ENCODE peak calls at places on chromosomes 7 and 10, in ten cellular contexts. V is activated CD4-positive, alpha-beta T cell treated with anti-CD3 and anti-CD28 coated beads, Interleukin-2, amount 50 U/mL, for 4 hours; R is lung; X is stimulated activated CD8-positive, alpha-beta memory T cell treated with anti-CD3 and anti-CD28 coated beads, Interleukin-4, amount 100 ng/mL, for 24 hours; Q is Right ventricle myocardium superior; B is WTC11; N is pons; S is cerebellar nuclear complex; E is GM04503; C is kidney tubule cell. I is an unnamed sample.

GRCh38 chr10:100518761-100519241 is 860 bp downstream of the SEC31B start:
- DNase-seq in B (peak), C (peak), V (peak), R (peak), E (no peak), N (peak), X (no peak), Q (peak), S (no peak), I (peak)

GRCh38 chr10:34584164-34584563 is 230.9 kb downstream of the PARD3 start:
- DNase-seq in S (no peak), N (no peak), B (no peak), E (peak), X (no peak), C (peak), V (no peak), R (no peak), Q (no peak), I (no peak)

GRCh38 chr7:29921404-29922010 is 68.1 kb downstream of the SCRN1 start:
- DNase-seq in B (peak), X (peak), S (no peak), C (peak), Q (no peak), V (no peak), N (peak), E (no peak), R (no peak), I (peak)

GRCh38 chr7:69873512-69873911 is 275.2 kb downstream of the AUTS2 start:
- DNase-seq in X (no peak), C (peak), R (no peak), E (no peak), N (no peak), Q (no peak), B (no peak), V (no peak), S (no peak), I (no peak)

GRCh38 chr10:42690449-42691360 is 52.3 kb upstream of the ZNF33B start:
- DNase-seq in Q (no peak), C (no peak), V (no peak), R (no peak), X (no peak), S (no peak), B (peak), E (no peak), N (no peak), I (no peak)

GRCh38 chr10:67818323-67818722 is 19.7 kb downstream of the DNAJC12 start:
- DNase-seq in C (peak), N (no peak), E (no peak), Q (no peak), X (no peak), V (no peak), R (no peak), B (no peak), S (no peak), I (peak)

GRCh38 chr10:125158528-125159485 is 1.6 kb downstream of the CTBP2 start:
- DNase-seq in C (peak), R (peak), Q (peak), V (no peak), B (no peak), X (no peak), N (peak), S (no peak), E (no peak), I (peak)

GRCh38 chr7:144848078-144848477 is 12.2 kb upstream of the TPK1 start:
- DNase-seq in B (no peak), X (no peak), Q (no peak), N (no peak), S (no peak), V (no peak), R (no peak), E (no peak), C (no peak), I (no peak)

GRCh38 chr7:108570146-108570755 is 577 bp downstream of the DNAJB9 start:
- DNase-seq in N (peak), R (peak), C (peak), E (no peak), Q (no peak), S (no peak), X (peak), B (peak), V (peak), I (peak)

GRCh38 chr10:113097046-113097415 is 147.0 kb downstream of the TCF7L2 start:
- DNase-seq in S (no peak), Q (no peak), B (no peak), R (no peak), E (no peak), X (no peak), C (no peak), V (no peak), N (no peak), I (no peak)

GRCh38 chr10:131638481-131639278 is 262.1 kb upstream of the PPP2R2D start:
- DNase-seq in B (no peak), X (no peak), S (no peak), V (no peak), N (no peak), C (no peak), R (no peak), Q (no peak), E (no peak), I (no peak)

GRCh38 chr7:107972075-107972482 is 30.9 kb downstream of the LAMB1 start:
- DNase-seq in S (no peak), E (peak), Q (no peak), R (peak), V (no peak), X (no peak), B (no peak), C (no peak), N (no peak), I (no peak)

GRCh38 chr7:33554046-33554445 is 351.3 kb upstream of the BMPER start:
- DNase-seq in E (peak), C (no peak), R (no peak), N (no peak), X (no peak), Q (no peak), V (no peak), B (no peak), S (no peak), I (no peak)

GRCh38 chr10:51804861-51805260 is 105.5 kb upstream of the CSTF2T start:
- DNase-seq in V (no peak), C (peak), R (no peak), X (no peak), E (no peak), Q (no peak), B (no peak), N (no peak), S (no peak), I (no peak)

GRCh38 chr7:1532456-1533254 is 2.2 kb downstream of the MAFK start:
- DNase-seq in R (peak), N (peak), S (no peak), V (peak), X (peak), E (peak), Q (peak), C (peak), B (no peak), I (peak)

GRCh38 chr7:92437956-92438491 is 9.3 kb upstream of the GATAD1 start:
- DNase-seq in R (no peak), E (no peak), S (no peak), N (no peak), Q (no peak), B (no peak), X (no peak), V (no peak), C (no peak), I (no peak)

GRCh38 chr7:117041007-117041406 is 87.7 kb downstream of the ST7 start:
- DNase-seq in C (no peak), N (no peak), V (no peak), Q (no peak), R (no peak), E (peak), B (no peak), S (no peak), X (no peak), I (no peak)

GRCh38 chr10:35912615-35913170 is 270.6 kb upstream of the FZD8 start:
- DNase-seq in Q (no peak), R (no peak), V (no peak), C (peak), X (no peak), E (peak), S (no peak), B (no peak), N (no peak), I (no peak)

GRCh38 chr10:113665806-113666354 is 2.0 kb upstream of the NRAP start:
- DNase-seq in C (peak), E (peak), S (no peak), Q (no peak), B (peak), N (no peak), R (no peak), V (no peak), X (no peak), I (no peak)

GRCh38 chr7:44087914-44088838 is 5.8 kb upstream of the POLM start:
- DNase-seq in Q (peak), R (no peak), C (peak), S (no peak), V (no peak), B (no peak), X (no peak), E (peak), N (no peak), I (no peak)

GRCh38 chr7:8594115-8594514 is 160.7 kb downstream of the NXPH1 start:
- DNase-seq in N (no peak), E (no peak), R (no peak), S (no peak), X (no peak), V (no peak), Q (no peak), C (no peak), B (no peak), I (no peak)

I was measured in ACHN.